ENCODE peak calls at places on chromosomes 16 and 17, in eight cellular contexts. U is DMS153; Z is activated CD4-positive, alpha-beta memory T cell treated with anti-CD3 and anti-CD28 coated beads, Interleukin-2, amount 10 ng/mL, durations not matched to agents 7 days and 5 days; W is glomerular endothelial cell; F is stimulated activated CD8-positive, alpha-beta memory T cell treated with anti-CD3 and anti-CD28 coated beads, Interleukin-2, amount 100 ng/mL, for 1 hour; S is HFFc6; P is NCI-H1694 treated with DMSO at 0.1 percent for 48 hours; C is GM12891. E is an unnamed sample.

GRCh38 chr17:77882040-77882439 is 76.5 kb upstream of the TNRC6C start:
- DNase-seq in U (no peak), Z (no peak), W (no peak), F (no peak), S (no peak), P (no peak), C (no peak), E (no peak)

GRCh38 chr17:7218774-7219173 is 862 bp downstream of the DLG4 start:
- DNase-seq in U (no peak), Z (no peak), W (no peak), F (no peak), S (no peak), P (no peak), C (no peak), E (no peak)

GRCh38 chr17:12318614-12319266 is 298.1 kb downstream of the MAP2K4 start:
- DNase-seq in U (no peak), Z (no peak), W (no peak), F (no peak), S (peak; percentile 9), P (no peak), C (no peak), E (no peak)

GRCh38 chr17:45341389-45342158 is 24.8 kb upstream of the MAP3K14 start:
- DNase-seq in U (peak; percentile 88), Z (no peak), W (no peak), F (no peak), S (peak; percentile 93), P (no peak), C (no peak), E (no peak)

GRCh38 chr16:51851111-51851510 is 695.8 kb downstream of the TOX3 start:
- DNase-seq in U (no peak), Z (no peak), W (no peak), F (no peak), S (no peak), P (no peak), C (no peak), E (no peak)

GRCh38 chr16:57736419-57737281 is 1.1 kb downstream of the KATNB1 start:
- DNase-seq in U (peak; percentile 49), Z (peak; percentile 63), W (peak; percentile 41), F (no peak), S (peak; percentile 78), P (peak; percentile 20), C (no peak), E (no peak)

GRCh38 chr17:79749156-79749815 is 18.5 kb downstream of the ENPP7 start:
- DNase-seq in U (no peak), Z (no peak), W (no peak), F (no peak), S (peak; percentile 83), P (no peak), C (no peak), E (no peak)

GRCh38 chr16:11315499-11315898 is 29.8 kb upstream of the RMI2 start:
- DNase-seq in U (no peak), Z (no peak), W (no peak), F (no peak), S (peak; percentile 28), P (no peak), C (no peak), E (no peak)

GRCh38 chr17:78745407-78746088 is 36.5 kb downstream of the CYTH1 start:
- DNase-seq in U (peak; percentile 29), Z (peak; percentile 56), W (no peak), F (no peak), S (peak; percentile 38), P (peak; percentile 47), C (no peak), E (no peak)

GRCh38 chr17:59848778-59849177 is 44.0 kb downstream of the TUBD1 start:
- DNase-seq in U (no peak), Z (peak; percentile 58), W (no peak), F (no peak), S (no peak), P (no peak), C (no peak), E (no peak)

GRCh38 chr17:79519601-79520000 is 91.2 kb downstream of the RBFOX3 start:
- DNase-seq in U (no peak), Z (no peak), W (no peak), F (no peak), S (no peak), P (no peak), C (no peak), E (no peak)

GRCh38 chr17:5282639-5283217 is 644 bp downstream of the RABEP1 start:
- DNase-seq in U (no peak), Z (no peak), W (no peak), F (peak; percentile 26), S (peak; percentile 6), P (peak; percentile 4), C (no peak), E (no peak)

GRCh38 chr16:72961863-72962262 is 86.1 kb downstream of the ZFHX3 start:
- DNase-seq in U (no peak), Z (no peak), W (no peak), F (no peak), S (no peak), P (no peak), C (no peak), E (no peak)

E was measured in Panc1.